ENCODE peak calls at places on chromosomes 6 and 20, in seven cellular contexts. U is GM12865, V is IMR-90, T is AG09309, C is natural killer cell, O is endothelial cell, G is foreskin fibroblast. H is an unnamed sample.

GRCh38 chr20:58021481-58021880 is 207.0 kb downstream of the ANKRD60 start:
- DNase-seq in U (peak), V (no peak), T (no peak), C (no peak), O (no peak), G (no peak), H (no peak)

GRCh38 chr20:8330316-8330784 is 198.3 kb downstream of the PLCB1 start:
- DNase-seq in U (no peak), V (no peak), T (no peak), C (no peak), O (no peak), G (no peak), H (no peak)

GRCh38 chr6:71965404-71965803 is 79.1 kb downstream of the RIMS1 start:
- DNase-seq in U (peak), V (no peak), T (no peak), C (no peak), O (no peak), G (no peak), H (no peak)

GRCh38 chr20:38147751-38148150 is 17.3 kb downstream of the TGM2 start:
- DNase-seq in U (no peak), V (no peak), T (no peak), C (no peak), O (no peak), G (no peak), H (no peak)

GRCh38 chr6:1904494-1904854 is 294.8 kb downstream of the FOXC1 start:
- DNase-seq in U (no peak), V (no peak), T (no peak), C (no peak), O (peak), G (no peak), H (no peak)

GRCh38 chr6:66376021-66376420 is 669.0 kb upstream of the EYS start:
- DNase-seq in U (no peak), V (no peak), T (no peak), C (no peak), O (no peak), G (no peak), H (no peak)

GRCh38 chr20:33919653-33920052 is 74.1 kb upstream of the RALY start:
- DNase-seq in U (peak), V (no peak), T (no peak), C (no peak), O (no peak), G (no peak), H (no peak)

GRCh38 chr6:36135053-36135731 is 4.9 kb downstream of the MAPK13 start:
- DNase-seq in U (no peak), V (no peak), T (no peak), C (no peak), O (no peak), G (no peak), H (no peak)

GRCh38 chr6:142819603-142820335 is 125.2 kb downstream of the HIVEP2 start:
- DNase-seq in U (peak), V (peak), T (no peak), C (no peak), O (no peak), G (no peak), H (no peak)

GRCh38 chr20:8131598-8132014 is 460 bp upstream of the PLCB1 start:
- DNase-seq in U (no peak), V (peak), T (no peak), C (no peak), O (no peak), G (peak), H (no peak)

GRCh38 chr6:129280719-129281118 is 397.8 kb downstream of the LAMA2 start:
- DNase-seq in U (peak), V (no peak), T (no peak), C (peak), O (no peak), G (no peak), H (no peak)

GRCh38 chr6:109808837-109809236 is 117.7 kb downstream of the FIG4 start:
- DNase-seq in U (no peak), V (no peak), T (no peak), C (no peak), O (no peak), G (no peak), H (no peak)

GRCh38 chr6:158599635-158600034 is 39.7 kb downstream of the TMEM181 start:
- DNase-seq in U (no peak), V (no peak), T (no peak), C (no peak), O (no peak), G (no peak), H (no peak)

GRCh38 chr20:17227669-17228623 is 1.1 kb downstream of the PCSK2 start:
- DNase-seq in U (no peak), V (peak), T (no peak), C (no peak), O (peak), G (no peak), H (no peak)

GRCh38 chr20:63911171-63911570 is 16.2 kb downstream of the DNAJC5 start:
- DNase-seq in U (no peak), V (peak), T (no peak), C (no peak), O (no peak), G (no peak), H (no peak)

GRCh38 chr6:132300323-132300949 is 100.8 kb downstream of the MOXD1 start:
- DNase-seq in U (peak), V (peak), T (peak), C (no peak), O (peak), G (peak), H (no peak)

GRCh38 chr20:33773412-33774089 is 37.6 kb upstream of the CHMP4B start:
- DNase-seq in U (peak), V (no peak), T (no peak), C (no peak), O (no peak), G (no peak), H (no peak)

GRCh38 chr6:90413867-90414266 is 117.2 kb upstream of the BACH2 start:
- DNase-seq in U (peak), V (peak), T (no peak), C (peak), O (peak), G (no peak), H (no peak)

GRCh38 chr6:127340171-127340570 is 3.2 kb downstream of the ECHDC1 start:
- DNase-seq in U (no peak), V (no peak), T (no peak), C (no peak), O (no peak), G (no peak), H (no peak)

GRCh38 chr6:164749126-164749758 is 560.2 kb downstream of the C6orf118 start:
- DNase-seq in U (no peak), V (no peak), T (no peak), C (no peak), O (no peak), G (no peak), H (no peak)

GRCh38 chr6:75368151-75368779 is 83.7 kb upstream of the TMEM30A start:
- DNase-seq in U (peak), V (peak), T (no peak), C (no peak), O (peak), G (no peak), H (no peak)

GRCh38 chr6:53310751-53311585 is 37.8 kb downstream of the ELOVL5 start:
- DNase-seq in U (no peak), V (no peak), T (no peak), C (no peak), O (no peak), G (no peak), H (no peak)

GRCh38 chr20:6575912-6576391 is 191.5 kb upstream of the BMP2 start:
- DNase-seq in U (peak), V (peak), T (no peak), C (no peak), O (no peak), G (no peak), H (no peak)

GRCh38 chr6:151240036-151240685 is 394 bp downstream of the AKAP12 start:
- DNase-seq in U (peak), V (peak), T (no peak), C (no peak), O (peak), G (peak), H (peak)

GRCh38 chr6:147207351-147207750 is 3.1 kb downstream of the STXBP5 start:
- DNase-seq in U (no peak), V (no peak), T (no peak), C (no peak), O (no peak), G (no peak), H (no peak)

DNA sequence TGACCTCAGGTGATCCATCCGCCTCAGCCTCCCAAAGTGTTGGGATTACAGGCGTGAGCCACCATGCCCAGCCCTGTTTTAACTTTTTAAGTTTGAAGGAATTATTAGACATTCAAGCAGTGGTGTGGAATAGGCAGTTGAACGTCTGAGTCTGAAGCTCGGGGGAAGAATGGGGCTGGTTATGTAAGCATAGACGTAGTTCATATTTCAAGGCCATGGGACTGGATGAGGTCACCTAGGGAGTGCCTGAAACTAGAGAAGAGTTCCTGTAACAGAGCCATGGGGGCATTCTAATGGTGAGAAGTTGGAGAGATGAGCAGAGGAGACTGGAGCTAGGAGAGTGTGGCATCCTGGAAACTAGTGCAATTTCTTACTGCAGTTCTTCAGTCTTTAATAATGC is 6.4 kb downstream of the CDKAL1 start:
- DNase-seq in U (no peak), V (peak), T (no peak), C (no peak), O (no peak), G (no peak), H (no peak)
- TF ChIP-seq CTCF in U (no peak), V (no peak), T (no peak), C (no peak), O (no peak), G (no peak), H (no peak)

GRCh38 chr6:135434095-135434494 is 63.4 kb downstream of the AHI1 start:
- DNase-seq in U (peak), V (no peak), T (no peak), C (no peak), O (no peak), G (no peak), H (no peak)
- TF ChIP-seq CTCF in U (no peak), V (no peak), T (no peak), C (no peak), O (no peak), G (no peak), H (no peak)

GRCh38 chr6:28399370-28400121 is at the start of gene ZSCAN12:
- DNase-seq in U (peak), V (peak), T (peak), C (peak), O (peak), G (peak), H (peak)
- TF ChIP-seq CTCF in U (peak), V (peak), T (peak), C (peak), O (no peak), G (peak), H (no peak)

GRCh38 chr6:7673063-7673536 is 52.8 kb upstream of the BMP6 start:
- DNase-seq in U (peak), V (peak), T (peak), C (no peak), O (peak), G (peak), H (no peak)
- TF ChIP-seq CTCF in U (no peak), V (no peak), T (peak), C (no peak), O (no peak), G (no peak), H (no peak)

GRCh38 chr6:11311970-11312369 is 79.5 kb upstream of the NEDD9 start:
- DNase-seq in U (no peak), V (no peak), T (no peak), C (no peak), O (no peak), G (no peak), H (no peak)

GRCh38 chr6:11313207-11313606 is 80.7 kb upstream of the NEDD9 start:
- DNase-seq in U (no peak), V (no peak), T (no peak), C (no peak), O (no peak), G (no peak), H (no peak)

GRCh38 chr6:11304946-11305345 is 72.5 kb upstream of the NEDD9 start:
- DNase-seq in U (no peak), V (no peak), T (no peak), C (no peak), O (no peak), G (no peak), H (no peak)

GRCh38 chr6:11307226-11307625 is 74.8 kb upstream of the NEDD9 start:
- DNase-seq in U (no peak), V (no peak), T (no peak), C (no peak), O (no peak), G (no peak), H (no peak)

DNA sequence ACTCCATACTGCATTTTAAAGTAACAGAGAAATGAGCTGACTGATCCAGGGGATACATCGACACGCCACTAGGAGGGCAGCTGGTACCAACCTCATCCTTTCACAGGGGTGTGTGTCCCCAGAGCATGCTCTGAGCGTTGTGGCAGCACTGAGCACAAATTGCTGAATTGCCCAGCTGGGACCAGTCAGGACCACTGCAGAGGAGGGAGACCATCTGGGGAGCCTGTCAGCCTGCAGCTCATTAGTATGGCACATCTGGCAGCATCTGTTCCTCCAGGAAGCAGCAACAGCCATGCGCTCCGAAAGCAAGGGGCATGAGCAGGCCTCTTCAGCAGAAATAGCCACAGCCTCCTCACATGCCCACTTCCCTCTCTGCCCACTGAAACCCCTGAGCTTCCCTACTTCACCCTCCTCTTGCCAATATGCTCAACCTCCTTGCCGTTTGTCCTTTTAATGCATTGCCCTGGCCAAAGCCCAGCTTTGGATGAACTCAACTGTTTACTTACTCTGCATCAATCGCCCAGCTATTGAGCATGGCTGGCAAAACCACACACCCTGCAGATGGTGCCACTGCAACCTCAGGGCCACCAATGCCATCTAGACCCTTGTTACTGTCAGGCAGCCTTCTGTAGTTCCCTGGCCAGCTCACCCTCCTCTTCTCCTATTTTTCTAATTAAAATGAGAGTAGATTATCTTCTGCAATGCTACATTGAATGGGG is 77.6 kb upstream of the NEDD9 start:
- DNase-seq in U (no peak), V (peak), T (no peak), C (no peak), O (no peak), G (no peak), H (no peak)
- TF ChIP-seq CTCF in U (no peak), V (no peak), T (no peak), C (no peak), O (no peak), G (no peak), H (no peak)

DNA sequence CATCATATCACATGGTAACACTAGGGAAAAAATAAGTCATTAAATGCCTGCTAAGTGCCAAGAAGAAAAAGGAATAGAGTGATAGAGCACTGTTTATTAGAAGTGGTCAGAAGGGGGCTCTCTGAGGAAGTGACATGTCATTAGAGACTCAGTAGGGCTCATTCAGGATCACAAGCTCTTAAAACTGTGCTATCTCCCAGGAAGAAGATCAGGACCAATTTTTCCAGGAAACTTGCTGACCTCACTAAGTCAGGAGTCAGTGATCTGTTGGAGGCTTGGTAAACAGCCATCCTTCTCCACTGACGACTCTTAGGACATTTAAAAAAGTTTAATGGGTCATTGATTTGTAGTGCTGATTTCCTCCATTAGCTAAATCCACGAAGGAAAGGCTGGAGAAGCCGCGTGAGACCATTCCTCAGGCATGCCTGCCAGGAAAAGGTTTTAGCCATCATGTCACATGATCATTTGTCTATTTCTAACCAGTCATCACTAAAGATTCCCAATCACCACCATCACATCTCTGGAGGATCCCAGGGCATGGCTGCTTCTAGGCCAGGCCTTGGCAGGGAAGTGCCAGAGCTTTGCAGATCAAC is 5.9 kb upstream of the PTPN1 start:
- DNase-seq in U (no peak), V (no peak), T (no peak), C (no peak), O (no peak), G (no peak), H (no peak)
- TF ChIP-seq CTCF in U (no peak), V (peak), T (no peak), C (no peak), O (no peak), G (no peak), H (no peak)

DNA sequence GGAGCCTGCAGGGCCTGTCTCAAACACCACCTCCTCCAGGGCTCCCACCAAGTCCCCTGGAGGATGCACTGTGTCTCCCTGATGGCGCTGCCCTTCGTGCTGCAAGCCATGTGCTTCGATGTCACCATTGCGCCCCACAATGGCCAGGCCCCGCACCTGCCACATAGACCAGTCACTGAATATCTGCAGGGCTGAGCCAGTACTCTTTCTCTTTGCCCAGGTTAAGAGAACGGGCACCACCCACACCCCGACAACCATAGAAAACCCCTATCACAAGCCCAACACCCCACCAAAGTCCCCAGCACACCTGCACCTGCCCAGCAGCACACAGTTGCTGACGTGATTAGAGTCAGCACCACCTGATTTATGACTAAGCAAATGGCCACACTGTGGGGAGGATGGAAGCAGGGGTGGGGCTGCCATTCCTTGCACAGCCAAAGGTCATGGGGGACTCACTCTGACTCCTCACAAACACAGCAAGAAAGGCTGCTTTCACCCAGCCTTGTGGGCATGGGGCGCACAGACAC is 104.3 kb downstream of the SLC23A2 start:
- DNase-seq in U (peak), V (no peak), T (no peak), C (no peak), O (no peak), G (no peak), H (no peak)
- TF ChIP-seq CTCF in U (peak), V (no peak), T (no peak), C (no peak), O (no peak), G (no peak), H (no peak)

H was measured in activated B cell treated with CpG ODN at 0.5 μM for 24 hours.